ENCODE peak calls at places on chromosomes 1 and 21, in four cellular contexts. One of them, this sample, is unnamed.
A peak's percentile ranks its signal among the peaks of the same experiment; 100 is the strongest.

GRCh38 chr1:3483801-3484444 is 29.5 kb downstream of the ARHGEF16 start:
- DNase-seq in neural progenitor cell: peak; percentile 59
- DNase-seq in fibroblast of the aortic adventitia: no peak
- DNase-seq in psoas muscle: peak; percentile 71
- DNase-seq in this sample: peak; percentile 58

GRCh38 chr1:81478217-81478616 is 322.5 kb upstream of the ADGRL2 start:
- DNase-seq in neural progenitor cell: no peak
- DNase-seq in fibroblast of the aortic adventitia: peak; percentile 4
- DNase-seq in psoas muscle: no peak
- DNase-seq in this sample: no peak

GRCh38 chr1:60886793-60887331 is 195.5 kb upstream of the NFIA start:
- DNase-seq in neural progenitor cell: peak; percentile 69
- DNase-seq in fibroblast of the aortic adventitia: no peak
- DNase-seq in psoas muscle: no peak
- DNase-seq in this sample: no peak

GRCh38 chr1:12764016-12764415 is 9.5 kb upstream of the PRAMEF12 start:
- DNase-seq in neural progenitor cell: no peak
- DNase-seq in fibroblast of the aortic adventitia: no peak
- DNase-seq in psoas muscle: no peak
- DNase-seq in this sample: no peak

GRCh38 chr1:207959141-207959825 is 48.4 kb upstream of the CD34 start:
- DNase-seq in neural progenitor cell: peak; percentile 66
- DNase-seq in fibroblast of the aortic adventitia: peak; percentile 74
- DNase-seq in psoas muscle: peak; percentile 95
- DNase-seq in this sample: peak; percentile 35

GRCh38 chr21:26583737-26584136 is 10.7 kb upstream of the CYYR1 start:
- DNase-seq in neural progenitor cell: no peak
- DNase-seq in fibroblast of the aortic adventitia: no peak
- DNase-seq in psoas muscle: no peak
- DNase-seq in this sample: no peak

GRCh38 chr1:52554756-52555155 is 1.9 kb upstream of the TUT4 start:
- DNase-seq in neural progenitor cell: peak; percentile 42
- DNase-seq in fibroblast of the aortic adventitia: peak; percentile 15
- DNase-seq in psoas muscle: no peak
- DNase-seq in this sample: no peak

GRCh38 chr1:174999926-175000696 is at the start of gene CACYBP:
- DNase-seq in neural progenitor cell: no peak
- DNase-seq in fibroblast of the aortic adventitia: peak; percentile 30
- DNase-seq in psoas muscle: no peak
- DNase-seq in this sample: peak; percentile 45

GRCh38 chr1:185314416-185314815 is 2.6 kb downstream of the IVNS1ABP start:
- DNase-seq in neural progenitor cell: peak; percentile 18
- DNase-seq in fibroblast of the aortic adventitia: peak; percentile 12
- DNase-seq in psoas muscle: no peak
- DNase-seq in this sample: no peak

GRCh38 chr1:178541829-178542553 is 29.1 kb downstream of the TEX35 start:
- DNase-seq in neural progenitor cell: peak; percentile 53
- DNase-seq in fibroblast of the aortic adventitia: peak; percentile 20
- DNase-seq in psoas muscle: no peak
- DNase-seq in this sample: peak; percentile 47

GRCh38 chr1:182217071-182217470 is 155.6 kb upstream of the ZNF648 start:
- DNase-seq in neural progenitor cell: no peak
- DNase-seq in fibroblast of the aortic adventitia: no peak
- DNase-seq in psoas muscle: no peak
- DNase-seq in this sample: no peak

GRCh38 chr1:115454835-115455511 is 116.9 kb upstream of the NGF start:
- DNase-seq in neural progenitor cell: peak; percentile 8
- DNase-seq in fibroblast of the aortic adventitia: no peak
- DNase-seq in psoas muscle: no peak
- DNase-seq in this sample: no peak

DNA sequence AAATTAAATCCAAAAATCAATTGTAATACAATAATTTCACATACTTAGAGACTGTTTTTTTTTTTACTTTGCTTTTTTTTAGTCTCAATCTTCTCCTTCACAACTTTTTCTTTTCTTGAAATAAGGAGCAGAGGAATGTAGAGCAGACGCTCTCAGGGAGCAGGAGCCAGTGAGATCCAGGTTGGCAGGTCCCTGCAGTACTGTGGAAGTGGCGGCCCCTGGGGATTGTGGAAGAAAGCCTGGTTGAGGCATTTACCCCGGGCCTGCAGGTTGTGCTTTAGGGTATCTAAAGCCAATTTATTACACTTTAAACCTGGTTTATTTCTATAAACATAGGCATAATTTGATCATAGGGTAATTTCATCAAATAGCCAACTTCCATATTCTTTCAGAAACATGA is 748 bp upstream of the OR2AJ1 start:
- DNase-seq in neural progenitor cell: no peak
- DNase-seq in fibroblast of the aortic adventitia: no peak
- DNase-seq in psoas muscle: no peak
- DNase-seq in this sample: no peak
- TF ChIP-seq CTCF in neural progenitor cell: no peak
- TF ChIP-seq CTCF in fibroblast of the aortic adventitia: no peak
- TF ChIP-seq CTCF in psoas muscle: no peak
- TF ChIP-seq CTCF in this sample: no peak

GRCh38 chr1:85697895-85698294 is 10.3 kb downstream of the ZNHIT6 start:
- DNase-seq in neural progenitor cell: no peak
- DNase-seq in fibroblast of the aortic adventitia: no peak
- DNase-seq in psoas muscle: no peak
- DNase-seq in this sample: no peak

GRCh38 chr1:85689788-85690404 is 18.3 kb downstream of the ZNHIT6 start:
- DNase-seq in neural progenitor cell: no peak
- DNase-seq in fibroblast of the aortic adventitia: no peak
- DNase-seq in psoas muscle: no peak
- DNase-seq in this sample: no peak

DNA sequence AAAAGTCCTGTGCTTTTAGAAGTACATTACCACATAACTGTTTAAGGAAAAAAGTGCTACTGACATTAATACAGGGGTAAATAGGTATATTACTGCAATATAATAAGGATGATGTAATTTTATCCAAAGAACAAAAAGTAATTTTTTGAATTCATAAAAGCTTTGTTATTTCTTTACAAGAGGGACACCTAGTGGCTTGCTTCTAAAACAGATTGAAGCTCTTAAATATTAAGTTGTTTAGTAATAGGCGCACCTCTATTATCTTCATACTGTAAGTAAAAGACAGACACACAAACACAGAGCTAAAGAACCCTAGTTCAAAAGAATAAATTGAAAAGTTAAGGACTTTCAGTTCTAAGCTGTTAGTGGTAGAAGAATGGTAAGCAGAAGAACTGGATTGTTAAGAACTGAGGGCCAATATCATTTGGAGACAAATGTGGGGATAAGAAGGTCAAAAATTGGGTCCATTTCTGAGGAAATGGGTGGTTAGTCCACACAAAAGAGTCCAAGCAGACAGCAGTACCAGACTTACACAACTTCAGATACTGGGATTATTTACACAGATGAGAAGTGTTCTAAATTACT is 15.4 kb downstream of the ZNHIT6 start:
- DNase-seq in neural progenitor cell: no peak
- DNase-seq in fibroblast of the aortic adventitia: peak; percentile 87
- DNase-seq in psoas muscle: no peak
- DNase-seq in this sample: no peak
- TF ChIP-seq CTCF in neural progenitor cell: peak; percentile 46
- TF ChIP-seq CTCF in fibroblast of the aortic adventitia: peak; percentile 53
- TF ChIP-seq CTCF in psoas muscle: peak; percentile 57
- TF ChIP-seq CTCF in this sample: peak; percentile 24

GRCh38 chr1:152654110-152654509 is 9.1 kb upstream of the LCE2D start:
- DNase-seq in neural progenitor cell: peak; percentile 1
- DNase-seq in fibroblast of the aortic adventitia: peak; percentile 60
- DNase-seq in psoas muscle: no peak
- DNase-seq in this sample: peak; percentile 70
- TF ChIP-seq CTCF in neural progenitor cell: peak; percentile 44
- TF ChIP-seq CTCF in fibroblast of the aortic adventitia: peak; percentile 77
- TF ChIP-seq CTCF in psoas muscle: peak; percentile 21
- TF ChIP-seq CTCF in this sample: peak; percentile 77

GRCh38 chr1:40161888-40162397 is 756 bp downstream of the RLF start:
- DNase-seq in neural progenitor cell: no peak
- DNase-seq in fibroblast of the aortic adventitia: peak; percentile 7
- DNase-seq in psoas muscle: no peak
- DNase-seq in this sample: no peak
- TF ChIP-seq CTCF in neural progenitor cell: no peak
- TF ChIP-seq CTCF in fibroblast of the aortic adventitia: no peak
- TF ChIP-seq CTCF in psoas muscle: no peak
- TF ChIP-seq CTCF in this sample: no peak